ENCODE peak calls at places on chromosomes 2 and 18, in four cellular contexts. Q is body of pancreas, I is HCT116, D is stomach. T is an unnamed sample.

GRCh38 chr18:12295389-12296086 is 12.5 kb upstream of the TUBB6 start:
- DNase-seq in Q (no peak), I (no peak), D (no peak), T (peak; percentile 5)

GRCh38 chr2:66547113-66547512 is 112.2 kb downstream of the MEIS1 start:
- DNase-seq in Q (no peak), I (no peak), D (no peak), T (no peak)

GRCh38 chr18:55384551-55385275 is 203.3 kb downstream of the TCF4 start:
- DNase-seq in Q (peak; percentile 25), I (no peak), D (no peak), T (peak; percentile 50)

GRCh38 chr2:124145982-124146381 is 120.9 kb downstream of the CNTNAP5 start:
- DNase-seq in Q (no peak), I (no peak), D (no peak), T (no peak)

GRCh38 chr2:219332542-219332941 is at the start of gene RESP18:
- DNase-seq in Q (no peak), I (no peak), D (no peak), T (no peak)

GRCh38 chr2:178482437-178482836 is 2.2 kb downstream of the PLEKHA3 start:
- DNase-seq in Q (no peak), I (no peak), D (no peak), T (no peak)

GRCh38 chr2:137912358-137912757 is 51.9 kb upstream of the HNMT start:
- DNase-seq in Q (no peak), I (no peak), D (no peak), T (no peak)

GRCh38 chr2:116988303-116988702 is 826.2 kb upstream of the DDX18 start:
- DNase-seq in Q (no peak), I (no peak), D (no peak), T (no peak)

GRCh38 chr2:128178650-128179460 is 87.9 kb downstream of the UGGT1 start:
- DNase-seq in Q (peak; percentile 56), I (peak; percentile 10), D (peak; percentile 52), T (peak; percentile 79)

GRCh38 chr2:127623388-127624320 is 22.3 kb upstream of the GPR17 start:
- DNase-seq in Q (peak; percentile 3), I (no peak), D (no peak), T (peak; percentile 43)

GRCh38 chr2:207091175-207091574 is 74.6 kb downstream of the KLF7 start:
- DNase-seq in Q (no peak), I (no peak), D (peak; percentile 34), T (no peak)

GRCh38 chr2:161975813-161976160 is 98.2 kb downstream of the DPP4 start:
- DNase-seq in Q (no peak), I (no peak), D (no peak), T (no peak)

GRCh38 chr18:37464287-37464686 is 101.3 kb downstream of the CELF4 start:
- DNase-seq in Q (no peak), I (no peak), D (no peak), T (no peak)

GRCh38 chr2:153455856-153456255 is 22.7 kb downstream of the RPRM start:
- DNase-seq in Q (no peak), I (no peak), D (no peak), T (no peak)

GRCh38 chr2:64606495-64607363 is 47.0 kb downstream of the SERTAD2 start:
- DNase-seq in Q (peak; percentile 65), I (no peak), D (peak; percentile 79), T (peak; percentile 95)

GRCh38 chr2:3741372-3741771 is 38.0 kb downstream of the DCDC2C start:
- DNase-seq in Q (no peak), I (no peak), D (no peak), T (no peak)

GRCh38 chr2:69026026-69026425 is 13.0 kb downstream of the ANTXR1 start:
- DNase-seq in Q (peak; percentile 49), I (peak; percentile 36), D (peak; percentile 46), T (no peak)
- TF ChIP-seq CTCF in Q (peak; percentile 75), I (peak; percentile 74), D (peak; percentile 83), T (peak; percentile 26)

GRCh38 chr2:60597346-60597745 is 43.9 kb upstream of the BCL11A start:
- DNase-seq in Q (no peak), I (no peak), D (no peak), T (no peak)
- TF ChIP-seq POLR2A in Q (no peak), I (no peak), D (no peak), T (no peak)

GRCh38 chr2:120439067-120439368 is 93.1 kb downstream of the INHBB start:
- DNase-seq in Q (no peak), I (no peak), D (no peak), T (no peak)
- H3K4me1 ChIP-seq in Q (peaks cover 23% of the 10 kb centered on the region), I (peaks cover 10% of the 10 kb centered on the region), D (peaks cover 25% of the 10 kb centered on the region), T (no peaks in the 10 kb centered on the region)

GRCh38 chr2:169397697-169398096 is 35.4 kb upstream of the LRP2 start:
- DNase-seq in Q (no peak), I (peak; percentile 3), D (no peak), T (no peak)
- TF ChIP-seq CTCF in Q (peak; percentile 12), I (peak; percentile 48), D (no peak), T (no peak)

GRCh38 chr2:238046871-238047270 is 13.9 kb upstream of the SCLY start:
- DNase-seq in Q (peak; percentile 89), I (no peak), D (no peak), T (no peak)
- TF ChIP-seq POLR2A in Q (no peak), I (no peak), D (no peak), T (no peak)

GRCh38 chr2:40284797-40285196 is 167.1 kb downstream of the SLC8A1 start:
- DNase-seq in Q (no peak), I (no peak), D (no peak), T (no peak)

GRCh38 chr2:40285391-40285790 is 166.5 kb downstream of the SLC8A1 start:
- DNase-seq in Q (no peak), I (no peak), D (no peak), T (no peak)

GRCh38 chr2:40282428-40282827 is 169.5 kb downstream of the SLC8A1 start:
- DNase-seq in Q (no peak), I (no peak), D (no peak), T (no peak)

GRCh38 chr2:40281021-40281940 is 170.6 kb downstream of the SLC8A1 start:
- DNase-seq in Q (no peak), I (no peak), D (no peak), T (no peak)

DNA sequence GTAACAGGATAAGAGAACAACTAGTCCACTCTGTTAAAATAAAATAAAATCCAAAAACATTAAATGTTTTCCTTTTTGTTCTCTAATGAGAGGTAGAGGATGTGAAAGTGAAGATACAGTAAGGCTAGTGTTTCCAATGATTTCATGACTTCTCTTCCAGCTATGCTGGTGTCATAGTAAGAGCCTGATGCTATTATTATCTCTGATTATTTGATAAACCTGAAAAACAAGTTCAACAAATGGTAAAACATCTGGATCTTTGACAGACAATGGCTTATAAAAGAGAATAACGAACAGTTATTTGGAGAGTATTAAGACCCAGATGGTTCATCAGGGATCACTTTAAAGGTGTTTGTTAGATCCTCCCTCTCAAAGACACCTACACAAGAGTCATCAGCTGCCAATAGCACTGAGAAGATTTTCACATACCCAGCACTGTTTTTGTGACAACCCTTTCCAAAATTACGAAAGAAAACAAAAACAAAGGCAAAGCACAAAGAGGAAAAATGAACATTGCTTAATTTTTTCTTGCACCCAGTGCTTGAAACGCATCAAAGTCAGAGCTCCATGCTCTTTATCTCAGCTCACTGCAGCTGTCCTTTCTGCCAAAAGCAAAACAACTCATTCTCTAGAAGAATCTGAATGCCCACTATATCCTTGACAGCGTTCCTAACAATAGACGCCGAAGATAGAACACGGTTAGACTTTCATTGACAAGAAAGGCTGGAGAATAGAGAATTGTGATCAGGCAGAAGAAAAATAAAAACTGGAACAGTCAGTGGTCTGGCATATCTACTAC is 168.6 kb downstream of the SLC8A1 start:
- DNase-seq in Q (no peak), I (no peak), D (no peak), T (no peak)
- H3K4me1 ChIP-seq in Q (peaks cover 5% of the 10 kb centered on the region), I (no peaks in the 10 kb centered on the region), D (peaks cover 35% of the 10 kb centered on the region), T (no peaks in the 10 kb centered on the region)

DNA sequence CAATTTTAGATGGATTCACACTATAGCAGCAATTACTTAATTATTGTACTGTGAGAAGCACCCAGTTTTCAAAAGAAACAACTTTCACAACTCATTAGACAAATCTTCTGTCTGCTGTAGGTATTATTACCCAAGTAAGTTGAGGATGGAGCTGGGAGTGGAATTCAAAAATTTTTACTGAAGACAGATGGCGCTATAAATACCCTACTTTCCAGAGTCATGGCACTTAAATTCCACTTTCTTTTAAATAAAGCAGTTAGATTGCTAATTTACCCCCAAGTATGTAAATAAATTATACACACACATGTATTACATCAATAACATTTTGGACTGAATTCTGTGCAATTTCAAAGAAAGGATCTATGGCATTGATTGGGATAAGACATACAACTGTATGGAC is 166.8 kb downstream of the FTCDNL1 start:
- DNase-seq in Q (no peak), I (no peak), D (no peak), T (no peak)
- TF ChIP-seq CTCF in Q (no peak), I (peak; percentile 51), D (no peak), T (no peak)

GRCh38 chr2:42194428-42194827 is 25.3 kb downstream of the EML4 start:
- DNase-seq in Q (no peak), I (no peak), D (no peak), T (no peak)

GRCh38 chr2:42192010-42192373 is 22.8 kb downstream of the EML4 start:
- DNase-seq in Q (no peak), I (no peak), D (no peak), T (no peak)

GRCh38 chr2:42192642-42193566 is 23.8 kb downstream of the EML4 start:
- DNase-seq in Q (no peak), I (no peak), D (no peak), T (no peak)

GRCh38 chr2:42195559-42195958 is 26.4 kb downstream of the EML4 start:
- DNase-seq in Q (no peak), I (peak; percentile 41), D (no peak), T (no peak)

DNA sequence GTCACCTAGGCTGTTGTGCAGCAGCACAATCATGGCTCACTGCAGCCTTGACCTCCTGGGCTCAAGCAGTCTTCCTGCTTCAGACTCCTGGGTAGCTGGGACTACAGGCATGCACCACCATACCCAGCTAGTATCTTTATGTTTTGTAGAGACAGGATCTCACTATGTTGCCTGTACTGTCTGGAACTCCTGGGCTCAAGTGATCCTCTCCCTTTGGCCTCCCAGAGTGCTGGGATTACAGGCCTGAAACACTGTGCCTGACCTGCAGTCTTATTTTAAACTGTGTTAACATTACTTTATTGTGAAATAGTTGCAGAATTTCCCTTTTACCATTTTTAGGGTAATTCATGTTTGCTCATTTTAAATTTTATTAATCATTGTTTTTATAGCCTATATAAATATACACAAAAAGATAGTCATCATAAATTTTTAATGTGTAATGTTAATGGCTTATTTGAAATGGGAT is 24.6 kb downstream of the EML4 start:
- DNase-seq in Q (no peak), I (no peak), D (no peak), T (no peak)
- TF ChIP-seq POLR2A in Q (no peak), I (no peak), D (no peak), T (no peak)

GRCh38 chr2:224524657-224525056 is 60.5 kb downstream of the CUL3 start:
- DNase-seq in Q (no peak), I (no peak), D (no peak), T (no peak)
- H3K4me1 ChIP-seq in Q (peaks cover 34% of the 10 kb centered on the region), I (no peaks in the 10 kb centered on the region), D (peaks cover 92% of the 10 kb centered on the region), T (peaks cover 12% of the 10 kb centered on the region)

T was measured in Peyer's patch.